ENCODE peak calls at places on chromosomes 7 and 10, in six cellular contexts. X, V, I, M, S and F are unnamed samples.

GRCh38 chr7:149866817-149867447 is 6.8 kb upstream of the ATP6V0E2 start:
- DNase-seq in X (no peak), V (no peak), I (no peak), M (peak; percentile 82), S (no peak), F (no peak)

GRCh38 chr7:149830997-149831729 is 7.0 kb upstream of the ZNF862 start:
- DNase-seq in X (no peak), V (no peak), I (no peak), M (no peak), S (no peak), F (no peak)

GRCh38 chr7:126436213-126436868 is 816.4 kb downstream of the GRM8 start:
- DNase-seq in X (no peak), V (no peak), I (no peak), M (no peak), S (no peak), F (no peak)

GRCh38 chr10:99845837-99846382 is 63.5 kb downstream of the ABCC2 start:
- DNase-seq in X (peak; percentile 36), V (peak; percentile 51), I (peak; percentile 51), M (peak; percentile 94), S (peak; percentile 84), F (peak; percentile 74)

GRCh38 chr10:14742815-14743214 is 31.9 kb downstream of the FAM107B start:
- DNase-seq in X (no peak), V (no peak), I (no peak), M (no peak), S (peak; percentile 65), F (no peak)

GRCh38 chr10:4786043-4786839 is 39.8 kb upstream of the AKR1E2 start:
- DNase-seq in X (no peak), V (no peak), I (no peak), M (no peak), S (no peak), F (no peak)

GRCh38 chr10:96984512-96985225 is 152.6 kb downstream of the LCOR start:
- DNase-seq in X (no peak), V (peak; percentile 32), I (no peak), M (no peak), S (peak; percentile 24), F (no peak)

GRCh38 chr7:44225566-44226395 is 25.0 kb downstream of the YKT6 start:
- DNase-seq in X (no peak), V (no peak), I (no peak), M (no peak), S (no peak), F (no peak)

GRCh38 chr10:84607044-84607443 is 278.7 kb downstream of the CCSER2 start:
- DNase-seq in X (no peak), V (no peak), I (no peak), M (no peak), S (no peak), F (no peak)

GRCh38 chr10:110335314-110336064 is 30.8 kb upstream of the SMNDC1 start:
- DNase-seq in X (no peak), V (no peak), I (no peak), M (no peak), S (no peak), F (no peak)

GRCh38 chr7:117092801-117093200 is 139.5 kb downstream of the ST7 start:
- DNase-seq in X (no peak), V (no peak), I (no peak), M (peak; percentile 84), S (no peak), F (no peak)

GRCh38 chr7:25384820-25385560 is 156.7 kb upstream of the NPVF start:
- DNase-seq in X (no peak), V (no peak), I (no peak), M (no peak), S (no peak), F (no peak)

GRCh38 chr10:14926061-14926470 is 27.8 kb downstream of the DCLRE1C start:
- DNase-seq in X (no peak), V (no peak), I (no peak), M (no peak), S (no peak), F (no peak)

GRCh38 chr7:31051598-31052503 is at the start of gene ADCYAP1R1:
- DNase-seq in X (no peak), V (peak; percentile 17), I (no peak), M (no peak), S (no peak), F (no peak)

GRCh38 chr7:106609416-106609815 is 51.5 kb downstream of the CCDC71L start:
- DNase-seq in X (no peak), V (no peak), I (no peak), M (peak; percentile 91), S (no peak), F (no peak)

GRCh38 chr10:122465401-122465800 is 4.0 kb downstream of the HTRA1 start:
- DNase-seq in X (no peak), V (no peak), I (no peak), M (no peak), S (no peak), F (no peak)

GRCh38 chr10:130740166-130740565 is 571.4 kb downstream of the TCERG1L start:
- DNase-seq in X (peak; percentile 2), V (no peak), I (no peak), M (no peak), S (no peak), F (no peak)

GRCh38 chr10:412109-412508 is 276.9 kb downstream of the ZMYND11 start:
- DNase-seq in X (no peak), V (no peak), I (peak; percentile 12), M (no peak), S (no peak), F (no peak)

GRCh38 chr10:12735843-12736462 is 265.6 kb downstream of the CCDC3 start:
- DNase-seq in X (no peak), V (no peak), I (no peak), M (no peak), S (no peak), F (no peak)

GRCh38 chr7:1839701-1840100 is 169.6 kb downstream of the ELFN1 start:
- DNase-seq in X (no peak), V (no peak), I (no peak), M (no peak), S (no peak), F (no peak)